ENCODE peak calls at places on chromosomes 4 and X, in five cellular contexts. B is activated CD4-positive, alpha-beta T cell treated with anti-CD3 and anti-CD28 coated beads for 24 hours; R is NCI-H2029; Q is NCI-H510A treated with DMSO at 0.1 percent for 48 hours; K is naive thymus-derived CD8-positive, alpha-beta T cell. U is an unnamed sample.

GRCh38 chr4:184331155-184331995 is 113.7 kb upstream of the ENPP6 start:
- DNase-seq in K (no peak), B (no peak), R (peak), Q (peak), U (no peak)

GRCh38 chr4:170305627-170306026 is 215.9 kb upstream of the AADAT start:
- DNase-seq in Q (no peak), K (no peak), B (no peak), R (no peak), U (no peak)

GRCh38 chr4:168098257-168098717 is 6.0 kb downstream of the ANXA10 start:
- DNase-seq in R (no peak), Q (no peak), B (no peak), K (no peak), U (no peak)

GRCh38 chr4:152099061-152099425 is 338.2 kb upstream of the GATB start:
- DNase-seq in R (peak), K (no peak), Q (peak), B (no peak), U (no peak)

GRCh38 chrX:69014200-69014599 is 151.1 kb downstream of the PJA1 start:
- DNase-seq in Q (no peak), R (no peak), K (no peak), B (no peak), U (no peak)

GRCh38 chrX:40845331-40845911 is 110.1 kb upstream of the MED14 start:
- DNase-seq in Q (no peak), K (no peak), R (no peak), B (no peak), U (no peak)

GRCh38 chr4:48906283-48907173 is at the start of gene OCIAD2:
- DNase-seq in B (peak), Q (peak), K (peak), R (peak), U (peak)

GRCh38 chr4:27123050-27123768 is 262.6 kb downstream of the STIM2 start:
- DNase-seq in K (no peak), R (no peak), B (no peak), Q (no peak), U (no peak)

GRCh38 chrX:68929332-68930150 is 100.7 kb downstream of the EFNB1 start:
- DNase-seq in B (no peak), K (no peak), Q (no peak), R (no peak), U (no peak)

GRCh38 chr4:183349673-183350072 is 27.4 kb upstream of the CLDN24 start:
- DNase-seq in R (no peak), Q (no peak), K (no peak), B (no peak), U (no peak)

GRCh38 chr4:156536661-156537060 is 434.9 kb downstream of the PDGFC start:
- DNase-seq in Q (no peak), B (no peak), R (no peak), K (no peak), U (no peak)

GRCh38 chr4:7829687-7830580 is 109.7 kb downstream of the AFAP1 start:
- DNase-seq in K (no peak), B (no peak), R (no peak), Q (no peak), U (no peak)

GRCh38 chr4:137968956-137969709 is 273.0 kb downstream of the SLC7A11 start:
- DNase-seq in R (no peak), K (no peak), Q (no peak), B (no peak), U (no peak)

GRCh38 chr4:48093949-48094550 is 40.0 kb downstream of the TXK start:
- DNase-seq in R (no peak), K (no peak), B (no peak), Q (no peak), U (no peak)

GRCh38 chrX:68719904-68720614 is 72.6 kb downstream of the STARD8 start:
- DNase-seq in B (no peak), Q (no peak), R (no peak), K (no peak), U (no peak)

GRCh38 chr4:116217781-116218180 is 867.6 kb downstream of the TRAM1L1 start:
- DNase-seq in K (no peak), R (no peak), Q (no peak), B (no peak), U (no peak)

GRCh38 chr4:170089274-170089742 is 448 bp downstream of the AADAT start:
- DNase-seq in R (no peak), K (no peak), B (no peak), Q (peak), U (no peak)

GRCh38 chrX:31706456-31706855 is 634.6 kb upstream of the FTHL17 start:
- DNase-seq in R (no peak), K (no peak), B (no peak), Q (no peak), U (no peak)

GRCh38 chr4:38461342-38461741 is 202.7 kb upstream of the KLF3 start:
- DNase-seq in R (no peak), B (no peak), Q (no peak), K (no peak), U (no peak)

GRCh38 chrX:47631676-47632075 is 1.9 kb upstream of the CFP start:
- DNase-seq in K (no peak), Q (no peak), R (no peak), B (no peak), U (no peak)

GRCh38 chr4:159219862-159220261 is 117.0 kb downstream of the RAPGEF2 start:
- DNase-seq in R (no peak), B (no peak), Q (no peak), K (no peak), U (no peak)

GRCh38 chr4:47718691-47719090 is 119.2 kb downstream of the CORIN start:
- DNase-seq in R (no peak), K (no peak), B (no peak), Q (no peak), U (no peak)

GRCh38 chr4:41375561-41375960 is 118.8 kb downstream of the UCHL1 start:
- DNase-seq in B (no peak), R (no peak), K (no peak), Q (no peak), U (no peak)